ENCODE peak calls at places on chromosomes 13 and 19, in seven cellular contexts. I, Z, V, Y, A, E and C are unnamed samples.
A peak's percentile ranks its signal among the peaks of the same experiment; 100 is the strongest.

GRCh38 chr13:59883885-59884284 is 279.8 kb downstream of the DIAPH3 start:
- DNase-seq in Y (no peak), A (no peak), V (no peak), E (no peak), I (no peak), Z (no peak), C (no peak)

GRCh38 chr13:106176103-106176502 is 359.4 kb downstream of the EFNB2 start:
- DNase-seq in I (no peak), E (no peak), Z (no peak), V (no peak), Y (peak; percentile 68), A (no peak), C (no peak)

GRCh38 chr13:29901714-29902631 is 51.6 kb upstream of the UBL3 start:
- DNase-seq in V (no peak), I (peak; percentile 39), A (no peak), Z (peak; percentile 99), Y (peak; percentile 95), E (no peak), C (no peak)

GRCh38 chr19:19406878-19407639 is 1.6 kb downstream of the GATAD2A start:
- DNase-seq in A (no peak), Y (peak; percentile 77), V (peak; percentile 79), Z (peak; percentile 52), I (peak; percentile 43), E (peak; percentile 39), C (no peak)

GRCh38 chr13:40963927-40964326 is 55.2 kb downstream of the ELF1 start:
- DNase-seq in Y (peak; percentile 57), E (no peak), I (no peak), Z (peak; percentile 66), V (no peak), A (no peak), C (no peak)

GRCh38 chr13:102913924-102914628 is 68.2 kb downstream of the ERCC5 start:
- DNase-seq in V (no peak), E (no peak), Z (peak; percentile 30), A (no peak), Y (peak; percentile 33), I (no peak), C (no peak)

GRCh38 chr13:105773887-105774538 is 761.4 kb downstream of the EFNB2 start:
- DNase-seq in V (no peak), E (no peak), I (no peak), A (no peak), Y (no peak), Z (peak; percentile 66), C (no peak)

GRCh38 chr13:101751488-101751887 is 299.0 kb downstream of the ITGBL1 start:
- DNase-seq in A (no peak), I (no peak), E (no peak), V (no peak), Z (peak; percentile 99), Y (peak; percentile 30), C (no peak)

GRCh38 chr19:290539-291521 is at the start of gene PLPP2:
- DNase-seq in Z (peak; percentile 17), V (no peak), Y (peak; percentile 57), I (no peak), A (no peak), E (no peak), C (peak; percentile 79)

GRCh38 chr13:66887088-66887487 is 343.0 kb downstream of the PCDH9 start:
- DNase-seq in E (no peak), Y (no peak), I (no peak), A (no peak), V (no peak), Z (peak; percentile 28), C (no peak)

GRCh38 chr13:46267166-46267565 is 55.4 kb downstream of the LRRC63 start:
- DNase-seq in I (no peak), V (no peak), Y (no peak), A (no peak), Z (no peak), E (no peak), C (no peak)

GRCh38 chr13:81683526-81683925 is 1342.6 kb upstream of the SPRY2 start:
- DNase-seq in E (no peak), Z (no peak), A (no peak), Y (no peak), I (no peak), V (no peak), C (no peak)

GRCh38 chr13:78193853-78194252 is 275.2 kb upstream of the EDNRB start:
- DNase-seq in Y (peak; percentile 47), I (no peak), V (no peak), E (no peak), Z (no peak), A (no peak), C (no peak)

GRCh38 chr19:39518975-39519374 is 4.0 kb downstream of the SELENOV start:
- DNase-seq in Y (no peak), E (no peak), V (no peak), I (no peak), Z (no peak), A (no peak), C (no peak)

GRCh38 chr19:38928406-38929001 is 2.1 kb downstream of the SARS2 start:
- DNase-seq in Z (no peak), V (no peak), A (no peak), E (no peak), Y (no peak), I (no peak), C (no peak)

GRCh38 chr19:33849551-33850147 is 53.0 kb downstream of the KCTD15 start:
- DNase-seq in Z (no peak), Y (no peak), E (no peak), I (no peak), V (no peak), A (no peak), C (peak; percentile 32)